ENCODE peak calls at places on chromosomes 7 and 10, in eight cellular contexts. Q, T, P, X, Y, R, W and O are unnamed samples.
A peak's percentile ranks its signal among the peaks of the same experiment; 100 is the strongest.

GRCh38 chr7:128302110-128302509 is 41.6 kb downstream of the RBM28 start:
- DNase-seq in Y (no peak), P (no peak), R (no peak), T (no peak), X (no peak), Q (no peak), W (no peak), O (no peak)

GRCh38 chr7:112550468-112551060 is 69.8 kb downstream of the LSMEM1 start:
- DNase-seq in X (peak; percentile 72), W (no peak), P (no peak), T (peak; percentile 49), R (peak; percentile 45), Y (peak; percentile 56), Q (no peak), O (peak; percentile 66)

GRCh38 chr10:133114726-133115452 is 27.2 kb downstream of the ADGRA1 start:
- DNase-seq in W (no peak), R (no peak), Y (no peak), T (no peak), Q (no peak), P (no peak), X (no peak), O (no peak)

GRCh38 chr10:52455095-52455494 is 141.0 kb downstream of the DKK1 start:
- DNase-seq in P (no peak), T (no peak), Y (no peak), R (no peak), Q (no peak), X (no peak), W (no peak), O (no peak)

GRCh38 chr10:91389636-91390512 is 20.3 kb upstream of the HECTD2 start:
- DNase-seq in R (peak; percentile 17), P (no peak), W (no peak), T (peak; percentile 79), Y (peak; percentile 37), X (peak; percentile 66), Q (no peak), O (peak; percentile 39)

GRCh38 chr7:127731431-127732080 is 79.6 kb downstream of the SND1 start:
- DNase-seq in R (no peak), T (no peak), X (no peak), P (no peak), Y (no peak), Q (no peak), W (no peak), O (no peak)

GRCh38 chr10:89683911-89684310 is 17.5 kb upstream of the KIF20B start:
- DNase-seq in R (no peak), P (no peak), Y (no peak), Q (no peak), X (no peak), W (no peak), T (no peak), O (no peak)

GRCh38 chr7:127922661-127923060 is 108.6 kb downstream of the LRRC4 start:
- DNase-seq in Q (no peak), P (no peak), X (no peak), W (no peak), R (no peak), Y (no peak), T (no peak), O (no peak)

GRCh38 chr7:14236834-14237233 is 247.4 kb upstream of the ETV1 start:
- DNase-seq in Y (no peak), X (no peak), R (no peak), T (no peak), W (no peak), P (no peak), Q (no peak), O (no peak)

GRCh38 chr7:14754631-14755030 is 147.9 kb downstream of the DGKB start:
- DNase-seq in T (no peak), R (no peak), W (no peak), P (no peak), X (peak; percentile 79), Y (no peak), Q (no peak), O (no peak)

GRCh38 chr10:59234814-59235429 is 58.5 kb downstream of the PHYHIPL start:
- DNase-seq in Q (no peak), P (no peak), Y (peak; percentile 44), R (peak; percentile 54), X (peak; percentile 51), T (peak; percentile 63), W (no peak), O (no peak)

GRCh38 chr10:63644398-63645142 is 123.4 kb downstream of the REEP3 start:
- DNase-seq in W (no peak), R (no peak), X (no peak), T (no peak), Q (no peak), Y (no peak), P (no peak), O (no peak)

GRCh38 chr10:18145652-18146051 is 5.4 kb downstream of the CACNB2 start:
- DNase-seq in Q (no peak), P (no peak), X (peak; percentile 20), W (no peak), R (no peak), T (no peak), Y (no peak), O (no peak)

GRCh38 chr10:6321880-6322279 is 119.1 kb downstream of the PFKFB3 start:
- DNase-seq in W (no peak), P (no peak), X (peak; percentile 41), R (no peak), Q (no peak), T (no peak), Y (peak; percentile 8), O (no peak)

GRCh38 chr10:42149027-42149700 is 489.2 kb downstream of the ZNF33B start:
- DNase-seq in Y (no peak), R (no peak), X (no peak), P (no peak), T (no peak), Q (no peak), W (peak; percentile 46), O (peak; percentile 9)

GRCh38 chr10:58996866-58997265 is 179.6 kb upstream of the PHYHIPL start:
- DNase-seq in Y (no peak), X (no peak), R (no peak), P (no peak), Q (no peak), W (no peak), T (no peak), O (no peak)

GRCh38 chr7:20214132-20214531 is 3.1 kb downstream of the MACC1 start:
- DNase-seq in Y (no peak), R (no peak), T (no peak), X (no peak), W (no peak), P (no peak), Q (no peak), O (no peak)

DNA sequence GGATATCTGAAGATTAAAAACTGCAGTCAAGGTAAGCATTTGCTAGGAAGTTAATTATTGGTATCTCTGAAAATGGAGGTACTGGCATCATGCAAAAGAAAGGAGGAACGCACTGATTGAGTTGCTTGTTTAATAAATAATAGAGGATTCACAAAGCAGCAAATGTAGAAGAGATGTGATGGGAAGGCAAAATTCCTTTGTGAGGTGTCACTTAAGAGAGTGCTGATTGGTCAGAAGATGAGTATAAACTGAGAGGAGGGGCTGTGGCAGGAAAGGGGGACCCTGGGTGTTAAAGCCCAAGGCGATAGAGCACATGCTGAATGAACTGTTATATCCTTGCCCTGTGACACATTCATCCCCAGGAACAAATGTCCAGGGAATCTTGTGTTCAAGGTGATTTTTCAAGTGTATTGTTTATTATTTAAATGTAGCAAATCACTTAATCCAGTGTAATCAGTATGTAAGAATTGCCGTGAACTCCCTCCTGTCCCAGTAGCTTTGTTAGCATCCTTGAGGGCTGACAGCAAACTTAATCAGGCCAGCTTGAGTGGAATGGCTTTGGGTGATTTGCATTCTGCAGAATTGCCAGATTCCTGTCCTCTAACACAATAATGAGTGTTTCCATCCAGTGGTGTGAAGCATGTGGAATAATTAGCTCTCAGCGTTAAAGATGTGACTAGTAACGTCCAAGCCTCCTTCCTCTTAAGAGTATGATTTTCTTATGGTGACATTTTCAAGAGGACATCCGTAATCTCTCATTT is 111.9 kb downstream of the CHN2 start:
- DNase-seq in W (no peak), Q (no peak), T (no peak), R (no peak), P (no peak), X (no peak), Y (no peak), O (no peak)
- TF ChIP-seq CTCF in W (no peak), Q (no peak), T (no peak), R (no peak), P (no peak), X (no peak), Y (no peak), O (no peak)

DNA sequence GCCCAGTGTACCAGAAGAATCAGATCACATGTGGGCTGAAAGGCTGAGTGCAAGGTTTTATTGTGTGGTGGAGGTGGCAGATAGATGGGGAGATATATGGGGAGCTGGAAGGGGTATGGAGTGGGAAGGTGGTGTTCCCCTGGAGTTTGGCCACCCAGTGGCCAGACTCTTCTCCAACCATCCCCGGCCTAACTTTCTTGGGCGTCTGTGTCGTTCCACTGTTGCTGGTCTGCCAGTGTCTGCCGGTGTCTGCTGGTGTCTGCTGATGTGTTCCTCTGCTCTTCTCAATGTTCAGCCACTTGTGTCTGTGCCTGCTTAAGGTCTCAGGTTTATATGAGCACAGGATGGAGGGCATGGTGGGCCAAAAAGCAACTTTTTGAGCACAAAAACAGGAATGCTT is 78.4 kb upstream of the PALS2 start:
- DNase-seq in W (no peak), R (no peak), X (no peak), Y (no peak), P (no peak), T (no peak), Q (no peak), O (no peak)
- TF ChIP-seq CTCF in W (no peak), R (no peak), X (no peak), Y (peak; percentile 22), P (no peak), T (no peak), Q (no peak), O (no peak)

GRCh38 chr7:46485481-46486065 is 564.5 kb upstream of the IGFBP3 start:
- DNase-seq in P (no peak), R (peak; percentile 64), T (no peak), X (peak; percentile 73), Y (no peak), Q (no peak), W (no peak), O (no peak)
- TF ChIP-seq CTCF in P (no peak), R (peak; percentile 60), T (peak; percentile 31), X (peak; percentile 34), Y (peak; percentile 35), Q (no peak), W (no peak), O (no peak)

DNA sequence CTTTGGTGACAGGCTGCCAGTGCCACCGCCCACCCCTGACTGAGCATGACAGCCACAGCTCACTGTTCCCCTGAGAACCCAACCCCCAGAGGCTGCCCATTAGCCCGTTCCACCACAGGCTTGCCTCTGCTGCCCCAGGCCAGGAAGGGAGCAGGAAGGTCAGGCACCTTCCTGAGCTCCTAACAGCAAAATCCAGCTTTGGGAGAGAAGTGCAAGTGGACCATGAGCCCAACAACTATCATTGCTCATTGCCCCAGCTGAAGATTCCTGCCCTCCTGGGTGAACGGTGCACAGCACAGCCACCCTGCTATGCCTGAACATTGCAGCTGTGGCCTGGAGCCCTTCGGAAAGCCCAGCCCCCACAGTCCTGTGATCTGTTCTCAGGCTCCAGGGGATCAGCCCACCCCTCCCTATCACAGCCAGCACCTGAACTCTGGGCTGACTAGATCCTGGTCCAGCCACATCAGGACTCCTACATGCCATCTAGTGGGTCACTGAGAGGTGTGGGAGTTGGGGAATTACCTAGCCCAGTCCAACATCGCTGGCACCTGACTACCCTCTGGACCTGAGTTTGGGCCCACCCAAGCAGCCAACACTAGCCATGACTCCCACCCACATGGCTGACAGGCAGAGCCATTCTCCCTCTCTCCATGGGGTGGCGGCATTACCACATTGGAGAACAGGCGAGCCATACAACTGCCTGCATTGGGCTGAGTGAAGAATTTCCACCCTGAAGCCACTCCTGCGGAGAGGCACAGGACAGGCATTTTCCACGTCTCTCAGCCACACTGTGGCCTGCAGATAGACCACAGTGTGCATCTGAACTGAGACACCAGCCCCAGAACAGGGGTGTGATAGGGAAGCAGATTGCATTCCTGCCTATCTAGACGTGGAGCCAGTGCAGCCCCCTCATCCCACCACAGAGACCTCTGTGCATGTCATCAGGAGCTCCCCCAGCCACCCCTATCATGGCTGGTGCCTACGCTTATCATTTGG is 58.4 kb upstream of the ANTXRL start:
- DNase-seq in X (peak; percentile 63), T (peak; percentile 88), P (peak; percentile 81), Y (peak; percentile 44), R (peak; percentile 97), W (peak; percentile 67), Q (peak; percentile 67), O (peak; percentile 83)
- TF ChIP-seq CTCF in X (peak; percentile 89), T (peak; percentile 95), P (peak; percentile 94), Y (peak; percentile 89), R (peak; percentile 99), W (peak; percentile 88), Q (peak; percentile 94), O (peak; percentile 89)